ENCODE peak calls at places on chromosomes 1 and 21, in four cellular contexts. A is tibial nerve, C is transverse colon, W is H1. L is an unnamed sample. For H3K4me1, the result is how much of the 10 kb centered on the place peaks cover.

GRCh38 chr1:37533317-37534093 is 18.9 kb upstream of the MEAF6 start:
- DNase-seq in A (no peak), C (no peak), W (no peak), L (no peak)

GRCh38 chr21:31667639-31668038 is 8.1 kb downstream of the SOD1 start:
- DNase-seq in A (no peak), C (no peak), W (no peak), L (no peak)

GRCh38 chr1:198444792-198445191 is 95.7 kb downstream of the ATP6V1G3 start:
- DNase-seq in A (no peak), C (no peak), W (no peak), L (no peak)

GRCh38 chr1:94384485-94385353 is 33.5 kb upstream of the ABCD3 start:
- DNase-seq in A (no peak), C (peak), W (no peak), L (peak)

GRCh38 chr21:35619184-35619583 is 441.1 kb downstream of the SETD4 start:
- DNase-seq in A (no peak), C (no peak), W (no peak), L (no peak)

GRCh38 chr1:39788758-39789570 is at the start of gene BMP8B:
- DNase-seq in A (peak), C (peak), W (peak), L (peak)

GRCh38 chr1:20199410-20199809 is 13.1 kb upstream of the PLA2G2C start:
- DNase-seq in A (no peak), C (peak), W (no peak), L (no peak)

GRCh38 chr21:16587671-16588379 is 858.0 kb downstream of the USP25 start:
- DNase-seq in A (peak), C (no peak), W (no peak), L (no peak)

DNA sequence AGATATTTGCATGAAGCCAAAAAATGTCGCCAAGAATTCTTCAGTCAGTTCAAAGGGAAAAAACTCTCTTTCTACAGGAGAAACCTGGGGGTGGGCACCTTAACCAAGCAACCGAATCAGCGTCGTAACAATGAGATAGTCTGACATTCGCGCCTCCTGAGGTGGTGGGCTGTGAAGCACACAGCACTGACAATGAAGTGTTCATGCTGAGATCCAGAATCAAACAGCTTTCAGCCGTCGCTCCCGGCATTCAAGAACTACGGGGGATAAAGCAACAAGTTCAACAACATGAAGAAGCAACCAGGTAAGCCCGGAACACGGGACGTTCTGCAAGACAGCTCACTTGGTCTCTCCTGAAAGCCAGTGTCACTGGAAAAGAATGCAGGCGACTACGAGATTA is 94.9 kb downstream of the NPHP4 start:
- DNase-seq in A (no peak), C (no peak), W (no peak), L (no peak)
- TF ChIP-seq EP300 in A (no peak), C (no peak), W (no peak), L (no peak)

GRCh38 chr1:26021647-26022403 is at the start of gene EXTL1:
- DNase-seq in A (no peak), C (no peak), W (peak), L (no peak)
- H3K4me1 ChIP-seq in A (under half), C (under half), W (under half), L (under half)

DNA sequence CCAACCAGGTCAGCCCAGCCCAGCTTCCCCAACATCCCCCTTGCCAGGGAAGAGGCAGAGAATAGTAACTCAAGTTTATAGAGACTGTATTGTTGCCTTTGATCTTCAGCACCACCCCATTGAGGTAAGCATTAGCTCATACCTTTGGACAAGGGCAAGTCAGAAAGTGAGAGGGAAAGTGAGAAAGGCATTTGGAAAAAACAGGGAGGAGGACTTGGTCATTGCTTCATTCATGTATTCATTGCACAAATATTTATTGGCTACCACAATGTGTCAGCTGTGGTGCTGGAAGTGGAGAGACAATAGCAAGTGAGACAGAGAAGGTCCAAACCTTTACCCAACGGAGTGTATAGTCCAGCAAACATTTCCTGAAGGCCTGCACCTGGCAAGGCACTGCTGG is 561.2 kb downstream of the KIF26B start:
- DNase-seq in A (no peak), C (no peak), W (no peak), L (no peak)
- TF ChIP-seq EP300 in A (no peak), C (no peak), W (no peak), L (no peak)

GRCh38 chr1:204712718-204713430 is 27.3 kb upstream of the LRRN2 start:
- DNase-seq in A (no peak), C (no peak), W (no peak), L (no peak)

GRCh38 chr1:204711947-204712701 is 26.6 kb upstream of the LRRN2 start:
- DNase-seq in A (no peak), C (peak), W (no peak), L (no peak)

GRCh38 chr1:204709021-204709420 is 23.5 kb upstream of the LRRN2 start:
- DNase-seq in A (no peak), C (no peak), W (no peak), L (no peak)

GRCh38 chr1:204711103-204711946 is 25.8 kb upstream of the LRRN2 start:
- DNase-seq in A (no peak), C (no peak), W (no peak), L (no peak)

DNA sequence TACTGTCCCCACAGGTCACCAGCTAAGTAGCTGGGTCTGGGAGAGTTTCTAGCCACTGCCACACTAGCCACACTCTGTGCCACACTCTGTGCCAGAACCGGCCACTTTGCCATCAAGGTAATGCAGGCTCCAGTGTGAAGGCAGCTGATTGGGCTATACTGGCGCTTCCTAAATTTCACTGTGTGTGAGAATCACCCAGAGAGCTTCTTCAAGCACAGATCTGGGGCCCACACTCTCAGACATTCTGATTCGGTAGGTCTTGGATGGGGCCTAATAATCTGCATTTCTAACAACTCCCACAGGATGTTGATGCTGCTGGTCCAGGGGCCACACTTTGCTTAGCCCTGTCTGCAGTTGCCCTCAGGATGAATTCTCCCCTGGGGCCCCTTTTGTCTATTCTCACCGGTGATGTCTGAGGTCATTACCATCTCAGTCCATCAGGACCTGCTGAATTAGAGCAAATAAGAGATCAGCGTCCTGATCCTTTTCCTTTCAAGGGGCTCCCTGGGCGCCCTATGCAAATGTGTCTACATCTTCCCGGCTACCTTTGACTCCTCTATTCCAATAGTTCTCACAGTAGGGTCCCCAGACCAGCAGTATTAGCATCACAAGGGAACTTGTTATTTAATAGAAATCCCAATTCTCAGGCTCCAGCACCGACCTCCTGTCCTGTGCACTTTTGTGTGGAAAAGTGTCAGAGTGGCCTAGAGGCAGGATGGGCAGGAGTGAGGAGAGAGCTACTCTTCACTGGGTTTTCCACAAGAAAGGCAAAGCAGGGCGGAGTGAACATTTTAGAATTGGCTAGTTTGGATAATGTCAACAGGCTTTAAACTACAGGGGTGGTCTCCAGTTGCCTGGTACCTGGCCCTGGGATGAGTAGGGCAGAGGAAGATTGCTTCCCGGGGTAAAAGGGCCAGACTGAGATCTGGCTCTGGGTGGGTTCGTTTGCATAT is 24.7 kb upstream of the LRRN2 start:
- DNase-seq in A (no peak), C (no peak), W (peak), L (no peak)
- H3K4me1 ChIP-seq in A (under half), C (under half), W (under half), L (under half)

GRCh38 chr1:43345119-43345518 is 7.5 kb downstream of the MPL start:
- DNase-seq in A (no peak), C (peak), W (no peak), L (no peak)
- TF ChIP-seq EP300 in A (no peak), C (no peak), W (no peak), L (no peak)

GRCh38 chr1:116911779-116912469 is 2.2 kb downstream of the PTGFRN start:
- DNase-seq in A (no peak), C (no peak), W (no peak), L (no peak)
- H3K4me1 ChIP-seq in A (under half), C (half or more), W (under half), L (half or more)

GRCh38 chr1:160363951-160364350 is 2.9 kb upstream of the NHLH1 start:
- DNase-seq in A (no peak), C (no peak), W (no peak), L (no peak)

GRCh38 chr1:160361199-160361598 is 5.7 kb upstream of the NHLH1 start:
- DNase-seq in A (no peak), C (no peak), W (no peak), L (no peak)

GRCh38 chr1:160361814-160362167 is 5.1 kb upstream of the NHLH1 start:
- DNase-seq in A (no peak), C (no peak), W (no peak), L (no peak)

GRCh38 chr1:160363010-160363409 is 3.9 kb upstream of the NHLH1 start:
- DNase-seq in A (no peak), C (no peak), W (no peak), L (no peak)

GRCh38 chr1:160362168-160362941 is 4.5 kb upstream of the NHLH1 start:
- DNase-seq in A (no peak), C (no peak), W (no peak), L (no peak)
- TF ChIP-seq EP300 in A (no peak), C (no peak), W (no peak), L (no peak)

DNA sequence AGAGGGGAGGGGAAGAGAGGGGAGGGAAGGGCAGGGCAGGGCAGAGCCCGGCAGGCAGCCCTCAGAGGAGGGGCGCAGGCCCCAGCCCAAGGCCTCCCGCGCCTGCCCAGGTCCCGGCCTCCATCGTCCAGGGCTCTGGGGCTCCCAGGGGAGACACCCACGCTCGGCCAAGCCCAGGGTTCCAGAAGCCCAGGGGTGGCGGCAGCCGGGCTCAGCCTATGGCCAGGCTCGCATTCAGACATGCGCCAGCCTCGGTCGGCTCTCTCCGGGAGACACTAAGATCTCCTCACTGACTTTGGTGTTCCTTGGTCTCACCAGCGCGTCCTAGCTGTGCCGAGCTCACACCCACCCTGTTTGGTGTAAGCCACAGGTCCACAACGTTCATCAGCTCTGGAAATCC is 7.1 kb upstream of the ANKRD65 start:
- DNase-seq in A (no peak), C (no peak), W (no peak), L (no peak)
- H3K4me1 ChIP-seq in A (under half), C (under half), W (under half), L (half or more)

DNA sequence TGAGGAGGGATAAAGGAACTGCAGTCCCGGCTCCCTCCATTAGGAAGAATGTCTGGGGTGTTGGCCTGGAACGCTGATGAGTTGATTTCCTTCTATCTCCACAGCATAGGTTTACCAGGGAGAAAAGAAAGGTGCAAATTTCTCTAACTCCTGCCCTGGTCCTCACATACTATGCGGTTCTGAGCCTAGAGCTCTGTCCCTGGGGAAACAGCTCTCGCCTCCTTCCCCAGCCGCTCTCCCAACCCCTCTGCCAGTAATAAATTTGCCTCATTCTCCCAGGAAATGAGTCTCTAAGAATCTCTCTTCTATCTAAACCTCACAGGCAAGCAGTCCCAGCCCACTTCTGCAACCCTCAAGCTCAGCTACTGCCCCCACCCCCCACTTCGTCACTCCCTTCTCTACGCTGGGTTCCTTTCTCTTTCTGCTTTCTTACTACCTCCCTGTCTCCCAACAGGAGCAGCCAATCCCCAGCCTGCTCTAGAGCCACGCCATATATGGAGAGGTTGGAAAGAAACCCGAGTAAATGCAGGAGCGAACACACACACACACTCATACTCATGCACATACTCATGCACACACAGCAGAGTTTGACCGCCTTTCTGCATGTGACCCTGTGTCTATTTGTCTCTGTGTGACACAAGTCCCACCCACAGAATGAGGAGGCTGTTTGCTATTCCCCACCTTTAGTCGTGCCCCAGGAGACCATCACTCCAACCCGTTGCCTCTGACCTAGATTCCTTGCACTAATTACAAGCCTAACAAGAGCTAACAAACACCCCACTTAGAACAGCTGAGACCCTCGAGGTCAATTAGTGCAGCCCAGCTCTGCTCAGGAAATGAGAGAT is 13.4 kb downstream of the PLEKHO1 start:
- DNase-seq in A (peak), C (peak), W (peak), L (peak)
- TF ChIP-seq EP300 in A (peak), C (no peak), W (no peak), L (no peak)